ENCODE peak calls at places on chromosomes 12 and 14, in four cellular contexts. C, R, W and P are unnamed samples.

GRCh38 chr14:57970175-57970574 is 104.3 kb upstream of the SLC35F4 start:
- DNase-seq in C (no peak), W (no peak), R (no peak), P (no peak)

GRCh38 chr14:100610511-100611217 is 23.4 kb upstream of the BEGAIN start:
- DNase-seq in C (no peak), R (no peak), W (no peak), P (no peak)

GRCh38 chr12:49944718-49945117 is 5.8 kb upstream of the AQP2 start:
- DNase-seq in W (no peak), R (no peak), C (no peak), P (no peak)

GRCh38 chr14:68888025-68888850 is 90.9 kb downstream of the ACTN1 start:
- DNase-seq in R (peak; percentile 42), C (no peak), W (no peak), P (peak; percentile 32)

GRCh38 chr12:93679308-93679933 is 2.2 kb downstream of the CRADD start:
- DNase-seq in W (no peak), C (no peak), R (peak; percentile 77), P (no peak)

GRCh38 chr14:88710709-88711108 is 82.0 kb downstream of the EML5 start:
- DNase-seq in R (no peak), W (no peak), C (no peak), P (no peak)

GRCh38 chr14:68143341-68143807 is 323.8 kb downstream of the RAD51B start:
- DNase-seq in R (peak; percentile 87), C (no peak), W (peak; percentile 80), P (peak; percentile 87)

GRCh38 chr12:46518184-46518583 is 145.6 kb upstream of the SLC38A2 start:
- DNase-seq in R (peak; percentile 21), C (no peak), W (no peak), P (no peak)

GRCh38 chr14:103130017-103130764 is 6.9 kb downstream of the TNFAIP2 start:
- DNase-seq in C (no peak), R (no peak), W (no peak), P (peak; percentile 15)

GRCh38 chr12:57765698-57766463 is 997 bp downstream of the CYP27B1 start:
- DNase-seq in W (no peak), R (no peak), C (no peak), P (no peak)

GRCh38 chr12:41795910-41796309 is 348.8 kb downstream of the GXYLT1 start:
- DNase-seq in R (no peak), C (no peak), W (no peak), P (no peak)

GRCh38 chr14:29928342-29928640 is 644 bp upstream of the PRKD1 start:
- DNase-seq in W (no peak), R (no peak), C (no peak), P (no peak)

GRCh38 chr12:93946542-93947150 is 201.7 kb upstream of the PLXNC1 start:
- DNase-seq in C (no peak), R (no peak), W (no peak), P (no peak)

GRCh38 chr12:60501124-60501729 is 905.4 kb downstream of the SLC16A7 start:
- DNase-seq in R (no peak), C (no peak), W (no peak), P (no peak)

GRCh38 chr14:104794099-104794498 is 1.4 kb downstream of the AKT1 start:
- DNase-seq in C (no peak), R (no peak), W (no peak), P (no peak)

GRCh38 chr12:113464852-113465719 is 6.6 kb downstream of the LHX5 start:
- DNase-seq in R (no peak), W (no peak), C (no peak), P (no peak)

GRCh38 chr14:101854366-101854765 is 92.9 kb downstream of the PPP2R5C start:
- DNase-seq in R (no peak), W (no peak), C (no peak), P (no peak)

GRCh38 chr12:34126239-34126641 is 103.9 kb downstream of the ALG10 start:
- DNase-seq in C (no peak), R (no peak), W (no peak), P (no peak)

GRCh38 chr14:72680853-72681640 is 212.9 kb downstream of the DPF3 start:
- DNase-seq in C (no peak), W (no peak), R (no peak), P (no peak)

GRCh38 chr14:69685716-69686115 is 74.3 kb downstream of the SUSD6 start:
- DNase-seq in W (peak; percentile 72), R (peak; percentile 87), C (no peak), P (peak; percentile 65)

GRCh38 chr12:57616383-57617101 is 5.3 kb downstream of the ARHGEF25 start:
- DNase-seq in R (peak; percentile 46), W (no peak), C (no peak), P (no peak)

GRCh38 chr12:92502417-92503028 is 200.3 kb upstream of the PLEKHG7 start:
- DNase-seq in W (no peak), C (no peak), R (no peak), P (no peak)

GRCh38 chr12:7108042-7108927 is 729 bp downstream of the C1RL start:
- DNase-seq in R (peak; percentile 91), C (peak; percentile 35), W (peak; percentile 88), P (peak; percentile 83)

GRCh38 chr12:3272958-3273357 is 195.8 kb downstream of the TSPAN9 start:
- DNase-seq in R (no peak), W (no peak), C (no peak), P (no peak)

GRCh38 chr12:121465921-121466799 is 66.2 kb downstream of the RNF34 start:
- DNase-seq in W (peak; percentile 77), R (peak; percentile 55), C (no peak), P (no peak)

GRCh38 chr14:83289390-83289789 is 1755.7 kb upstream of the SEL1L start:
- DNase-seq in C (no peak), R (no peak), W (no peak), P (no peak)

GRCh38 chr12:46470039-46470627 is 97.6 kb upstream of the SLC38A2 start:
- DNase-seq in C (no peak), R (no peak), W (no peak), P (no peak)

GRCh38 chr12:116497051-116497529 is 62.1 kb upstream of the MAP1LC3B2 start:
- DNase-seq in R (peak; percentile 64), C (no peak), W (no peak), P (no peak)

GRCh38 chr12:123266679-123267277 is 4.9 kb downstream of the CDK2AP1 start:
- DNase-seq in W (no peak), R (no peak), C (no peak), P (no peak)

GRCh38 chr12:1131811-1132224 is 140.8 kb downstream of the ERC1 start:
- DNase-seq in C (no peak), R (no peak), W (no peak), P (no peak)

GRCh38 chr12:92396647-92397258 is 251.1 kb upstream of the BTG1 start:
- DNase-seq in C (no peak), R (no peak), W (no peak), P (no peak)

GRCh38 chr12:12977231-12977630 is 22.8 kb downstream of the HEBP1 start:
- DNase-seq in C (no peak), W (no peak), R (no peak), P (no peak)

GRCh38 chr14:46490150-46490769 is 161.3 kb downstream of the RPL10L start:
- DNase-seq in W (no peak), R (no peak), C (no peak), P (no peak)
- TF ChIP-seq CTCF in W (no peak), R (no peak), C (no peak), P (no peak)

GRCh38 chr12:69471667-69472385 is 1.6 kb downstream of the FRS2 start:
- DNase-seq in W (no peak), R (no peak), C (no peak), P (no peak)

GRCh38 chr12:69469854-69470188 is 367 bp upstream of the FRS2 start:
- DNase-seq in W (no peak), C (no peak), R (no peak), P (no peak)

GRCh38 chr12:69468237-69469026 is 1.8 kb upstream of the FRS2 start:
- DNase-seq in R (no peak), C (no peak), W (no peak), P (no peak)

GRCh38 chr12:69473229-69473628 is 3.0 kb downstream of the FRS2 start:
- DNase-seq in W (no peak), C (no peak), R (no peak), P (no peak)

GRCh38 chr12:69470189-69471094 is at the start of gene FRS2:
- DNase-seq in R (peak; percentile 95), C (peak; percentile 47), W (peak; percentile 95), P (peak; percentile 95)
- H3K4me1 ChIP-seq in R (peaks cover 38% of the 10 kb centered on the region), C (peaks cover 26% of the 10 kb centered on the region), W (peaks cover 34% of the 10 kb centered on the region), P (peaks cover 36% of the 10 kb centered on the region)

GRCh38 chr12:53636641-53637040 is 10.5 kb upstream of the ATF7 start:
- DNase-seq in C (no peak), R (no peak), W (no peak), P (no peak)

GRCh38 chr12:53643232-53643992 is 17.2 kb upstream of the ATF7 start:
- DNase-seq in W (no peak), R (no peak), C (no peak), P (no peak)

DNA sequence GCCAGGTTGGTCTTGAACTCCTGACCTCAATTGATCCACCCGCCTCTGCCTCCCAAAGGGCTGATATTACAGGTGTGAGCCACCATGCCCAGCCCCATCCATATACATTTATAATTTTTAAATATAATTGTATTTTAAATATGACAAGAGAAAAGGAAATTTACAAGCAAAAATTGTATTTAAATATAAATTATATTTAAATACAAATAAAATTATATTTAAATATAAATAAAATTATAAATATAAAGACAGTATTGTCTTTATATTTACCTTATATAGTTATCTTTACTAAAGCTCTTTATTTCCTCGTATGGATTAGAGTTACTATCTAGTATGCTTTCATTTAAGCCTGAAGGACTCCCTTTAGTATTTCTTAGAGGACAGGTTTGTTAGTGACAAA is 11.9 kb upstream of the ATF7 start:
- DNase-seq in W (no peak), R (no peak), C (no peak), P (no peak)
- TF ChIP-seq CTCF in W (no peak), R (no peak), C (no peak), P (no peak)

GRCh38 chr12:109764123-109764522 is 50.5 kb downstream of the FAM222A start:
- DNase-seq in W (no peak), R (no peak), C (no peak), P (no peak)
- H3K4me1 ChIP-seq in W (no peaks in the 10 kb centered on the region), R (no peaks in the 10 kb centered on the region), C (no peaks in the 10 kb centered on the region), P (no peaks in the 10 kb centered on the region)

DNA sequence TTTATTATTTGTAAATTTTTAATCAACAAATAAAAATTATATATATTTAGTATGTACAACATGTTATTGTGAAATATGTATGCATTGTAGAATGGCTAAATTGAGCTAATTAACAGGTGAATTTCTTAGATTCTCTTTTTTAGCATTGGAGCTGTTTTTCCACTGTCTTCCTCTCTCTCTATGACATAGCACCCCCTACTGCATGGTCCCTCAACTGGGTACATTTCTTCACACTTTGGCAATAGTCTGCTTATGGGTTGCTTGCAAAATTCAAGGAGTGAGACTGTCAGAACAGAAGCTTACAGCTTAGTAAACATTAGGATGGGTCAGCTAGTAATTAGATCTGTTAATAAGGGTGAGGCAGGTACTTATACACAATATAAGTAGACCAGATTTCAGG is 658.5 kb upstream of the MGAT4C start:
- DNase-seq in R (no peak), W (no peak), C (no peak), P (no peak)
- TF ChIP-seq CTCF in R (no peak), W (peak; percentile 24), C (peak; percentile 51), P (peak; percentile 46)